ENCODE peak calls at places on chromosomes 5 and 9, in ten cellular contexts. V, C, T, Y, N, I, M, B, R and H are unnamed samples.

GRCh38 chr5:139651863-139652787 is 4.0 kb downstream of the CXXC5 start:
- DNase-seq in R (peak; percentile 89), C (peak; percentile 44), T (no peak), N (no peak), B (peak; percentile 76), Y (peak; percentile 93), I (peak; percentile 96), V (peak; percentile 83), M (peak; percentile 73), H (peak; percentile 86)

GRCh38 chr9:137303893-137304382 is 1.9 kb upstream of the NRARP start:
- DNase-seq in I (no peak), T (no peak), Y (no peak), B (no peak), N (no peak), V (no peak), C (no peak), R (no peak), M (no peak), H (no peak)

GRCh38 chr5:10542151-10542550 is 21.7 kb upstream of the ANKRD33B start:
- DNase-seq in N (no peak), I (no peak), T (no peak), B (no peak), C (no peak), V (no peak), R (no peak), M (no peak), Y (no peak), H (no peak)

GRCh38 chr5:171849585-171850353 is 64.2 kb downstream of the SMIM23 start:
- DNase-seq in Y (no peak), R (no peak), C (no peak), B (no peak), V (no peak), I (no peak), N (no peak), M (no peak), T (no peak), H (no peak)

GRCh38 chr5:122844136-122844915 is 1.1 kb upstream of the SNX24 start:
- DNase-seq in B (peak; percentile 9), I (no peak), T (no peak), R (no peak), M (peak; percentile 14), Y (peak; percentile 20), C (no peak), V (no peak), N (peak; percentile 64), H (no peak)

GRCh38 chr9:105711867-105712266 is 17.5 kb downstream of the TMEM38B start:
- DNase-seq in C (no peak), M (no peak), T (no peak), I (no peak), R (no peak), B (no peak), Y (no peak), V (no peak), N (no peak), H (no peak)

GRCh38 chr9:99922711-99923030 is 16.2 kb downstream of the STX17 start:
- DNase-seq in I (no peak), R (no peak), B (no peak), N (no peak), V (no peak), M (no peak), C (no peak), Y (no peak), T (no peak), H (no peak)

GRCh38 chr5:132094393-132095076 is 20.9 kb downstream of the CSF2 start:
- DNase-seq in R (peak; percentile 98), I (peak; percentile 97), V (peak; percentile 6), N (peak; percentile 99), M (peak; percentile 60), T (no peak), Y (peak; percentile 100), C (no peak), B (no peak), H (no peak)

GRCh38 chr5:33832904-33833575 is 58.8 kb downstream of the ADAMTS12 start:
- DNase-seq in Y (peak; percentile 68), M (no peak), R (peak; percentile 62), I (peak; percentile 84), N (no peak), T (no peak), V (no peak), B (no peak), C (no peak), H (no peak)

GRCh38 chr5:37495210-37495609 is 116.1 kb downstream of the WDR70 start:
- DNase-seq in I (peak; percentile 55), V (no peak), Y (peak; percentile 61), T (no peak), C (no peak), R (peak; percentile 46), N (no peak), B (no peak), M (no peak), H (no peak)

GRCh38 chr9:7965091-7965490 is 165.5 kb upstream of the DMAC1 start:
- DNase-seq in R (no peak), N (no peak), M (no peak), V (no peak), B (no peak), T (no peak), C (no peak), I (no peak), Y (no peak), H (no peak)

GRCh38 chr9:135147473-135147805 is 60.0 kb downstream of the OLFM1 start:
- DNase-seq in N (no peak), I (no peak), T (no peak), R (no peak), Y (no peak), B (no peak), C (no peak), M (no peak), V (no peak), H (no peak)

GRCh38 chr5:36242534-36243144 is 914 bp upstream of the NADK2 start:
- DNase-seq in R (no peak), T (no peak), C (no peak), B (no peak), N (no peak), I (no peak), Y (no peak), V (peak; percentile 5), M (no peak), H (no peak)

GRCh38 chr9:21889673-21890072 is 87.2 kb downstream of the MTAP start:
- DNase-seq in C (no peak), I (no peak), T (no peak), B (no peak), N (no peak), R (no peak), M (no peak), V (no peak), Y (no peak), H (no peak)

GRCh38 chr5:40441733-40442132 is 238.0 kb upstream of the PTGER4 start:
- DNase-seq in T (no peak), R (no peak), I (no peak), N (no peak), Y (no peak), M (no peak), V (peak; percentile 49), C (no peak), B (no peak), H (peak; percentile 56)

GRCh38 chr5:69343083-69343482 is 10.5 kb upstream of the CCDC125 start:
- DNase-seq in Y (no peak), I (no peak), T (no peak), B (no peak), N (no peak), V (no peak), C (no peak), M (no peak), R (no peak), H (no peak)

GRCh38 chr5:58940446-58940845 is 357.6 kb downstream of the RAB3C start:
- DNase-seq in C (no peak), Y (no peak), B (no peak), M (no peak), R (no peak), I (peak; percentile 59), T (no peak), V (no peak), N (no peak), H (no peak)

GRCh38 chr9:116303270-116303904 is 149.8 kb downstream of the PAPPA start:
- DNase-seq in C (no peak), M (no peak), T (no peak), I (peak; percentile 29), B (no peak), Y (no peak), V (no peak), R (no peak), N (no peak), H (no peak)

GRCh38 chr9:976805-977360 is 428 bp downstream of the DMRT3 start:
- DNase-seq in T (no peak), R (no peak), Y (no peak), I (no peak), N (no peak), M (no peak), B (no peak), C (no peak), V (no peak), H (no peak)

GRCh38 chr5:10333154-10334006 is 20.1 kb upstream of the MARCHF6 start:
- DNase-seq in I (no peak), V (peak; percentile 26), N (no peak), M (peak; percentile 39), T (no peak), C (no peak), B (peak; percentile 28), Y (peak; percentile 58), R (peak; percentile 52), H (peak; percentile 39)

GRCh38 chr5:5422819-5423515 is 490 bp downstream of the ICE1 start:
- DNase-seq in T (no peak), B (no peak), R (peak; percentile 7), V (no peak), Y (peak; percentile 24), I (no peak), M (no peak), C (no peak), N (no peak), H (peak; percentile 43)

GRCh38 chr9:18331808-18332209 is 142.1 kb upstream of the ADAMTSL1 start:
- DNase-seq in C (no peak), T (no peak), V (no peak), N (no peak), R (peak; percentile 29), M (peak; percentile 99), Y (no peak), I (no peak), B (no peak), H (no peak)

GRCh38 chr9:126860757-126861466 is 473 bp downstream of the ZBTB34 start:
- DNase-seq in V (peak; percentile 32), R (peak; percentile 33), B (no peak), Y (peak; percentile 42), M (peak; percentile 46), N (no peak), T (no peak), I (no peak), C (no peak), H (peak; percentile 45)

GRCh38 chr9:121277026-121277425 is 9.1 kb downstream of the GSN start:
- DNase-seq in C (no peak), N (no peak), V (no peak), I (no peak), B (no peak), T (no peak), Y (no peak), M (no peak), R (no peak), H (no peak)

GRCh38 chr5:149471406-149472183 is 79.6 kb downstream of the CSNK1A1 start:
- DNase-seq in B (no peak), I (peak; percentile 89), N (no peak), T (no peak), V (no peak), C (no peak), R (peak; percentile 66), Y (peak; percentile 74), M (peak; percentile 55), H (no peak)

GRCh38 chr9:16421534-16421933 is 448.9 kb downstream of the BNC2 start:
- DNase-seq in R (peak; percentile 48), C (no peak), I (no peak), T (no peak), B (no peak), M (no peak), N (no peak), V (no peak), Y (no peak), H (no peak)

GRCh38 chr5:103259705-103260355 is 1.3 kb downstream of the MACIR start:
- DNase-seq in R (peak; percentile 62), I (peak; percentile 29), B (no peak), T (no peak), N (peak; percentile 43), V (no peak), Y (peak; percentile 61), C (peak; percentile 1), M (no peak), H (peak; percentile 48)

GRCh38 chr5:91332267-91333044 is 50.7 kb downstream of the ARRDC3 start:
- DNase-seq in N (no peak), I (peak; percentile 42), B (no peak), Y (peak; percentile 83), V (no peak), T (no peak), M (no peak), R (peak; percentile 80), C (no peak), H (peak; percentile 75)